ENCODE peak calls at places on chromosomes 4 and X, in seven cellular contexts. V is breast epithelium, A is right lobe of liver, I is lower lobe of right lung, X is psoas muscle, J is fibroblast of lung, L is ovary. C is an unnamed sample. For H3K4me1, the result is how much of the 10 kb centered on the place peaks cover.

GRCh38 chr4:105306820-105307219 is 160.1 kb downstream of the TET2 start:
- DNase-seq in J (no peak), X (no peak), I (no peak), A (no peak), V (no peak), L (no peak), C (no peak)

GRCh38 chr4:16457944-16458343 is 231.7 kb upstream of the TAPT1 start:
- DNase-seq in A (no peak), L (no peak), V (no peak), J (no peak), I (no peak), X (no peak), C (no peak)

GRCh38 chr4:113872426-113873260 is 106.8 kb downstream of the ARSJ start:
- DNase-seq in X (no peak), V (no peak), L (no peak), J (no peak), A (no peak), I (no peak), C (no peak)

GRCh38 chrX:115344885-115345653 is 55.6 kb downstream of the LUZP4 start:
- DNase-seq in X (peak), L (peak), I (peak), J (peak), V (peak), A (peak), C (peak)

GRCh38 chr4:2247128-2248043 is 5.5 kb upstream of the HAUS3 start:
- DNase-seq in L (peak), J (no peak), I (peak), X (peak), A (peak), V (peak), C (no peak)

GRCh38 chr4:153205757-153206156 is 1.5 kb downstream of the TRIM2 start:
- DNase-seq in X (no peak), V (no peak), I (no peak), A (no peak), J (no peak), L (no peak), C (no peak)

GRCh38 chrX:116232833-116233232 is 62.3 kb downstream of the AGTR2 start:
- DNase-seq in A (no peak), X (no peak), V (no peak), I (no peak), J (peak), L (no peak), C (no peak)

GRCh38 chr4:137705171-137705783 is 173.0 kb upstream of the PCDH18 start:
- DNase-seq in J (peak), L (no peak), I (no peak), V (no peak), A (no peak), X (no peak), C (no peak)

GRCh38 chr4:185868983-185869938 is 57.3 kb upstream of the SORBS2 start:
- DNase-seq in I (no peak), V (no peak), A (no peak), J (no peak), X (no peak), L (no peak), C (no peak)

GRCh38 chrX:100995469-100995868 is 26.0 kb downstream of the ARL13A start:
- DNase-seq in A (no peak), V (no peak), J (peak), L (no peak), X (no peak), I (no peak), C (no peak)

GRCh38 chr4:30952526-30953219 is 232.5 kb downstream of the PCDH7 start:
- DNase-seq in L (no peak), X (no peak), J (no peak), I (no peak), V (no peak), A (no peak), C (no peak)

GRCh38 chr4:38957947-38958346 is 74.3 kb downstream of the TMEM156 start:
- DNase-seq in I (no peak), L (no peak), V (no peak), A (no peak), J (no peak), X (no peak), C (no peak)

GRCh38 chr4:148056879-148057278 is 325.0 kb downstream of the ARHGAP10 start:
- DNase-seq in L (no peak), X (peak), J (peak), I (peak), V (peak), A (peak), C (no peak)

GRCh38 chrX:57528670-57529255 is 63.0 kb upstream of the ZXDB start:
- DNase-seq in I (no peak), A (no peak), V (no peak), J (no peak), L (no peak), X (no peak), C (no peak)

GRCh38 chrX:19513383-19513782 is 1.9 kb downstream of the MAP3K15 start:
- DNase-seq in X (no peak), L (no peak), J (peak), V (no peak), I (peak), A (no peak), C (no peak)

GRCh38 chr4:121769341-121769740 is 4.4 kb upstream of the SMIM43 start:
- DNase-seq in A (no peak), X (no peak), L (no peak), J (no peak), V (no peak), I (no peak), C (no peak)

GRCh38 chr4:5712931-5713330 is 1.9 kb downstream of the EVC start:
- DNase-seq in J (no peak), X (no peak), I (no peak), A (no peak), V (no peak), L (no peak), C (no peak)

GRCh38 chrX:17564689-17565409 is 172.4 kb upstream of the SCML1 start:
- DNase-seq in L (no peak), A (no peak), J (peak), X (peak), I (peak), V (no peak), C (no peak)

GRCh38 chr4:121789960-121790829 is 10.9 kb upstream of the EXOSC9 start:
- DNase-seq in V (no peak), J (peak), A (no peak), I (no peak), X (no peak), L (no peak), C (no peak)

GRCh38 chr4:116516711-116517110 is 568.7 kb downstream of the TRAM1L1 start:
- DNase-seq in V (no peak), J (no peak), I (no peak), X (no peak), A (no peak), L (no peak), C (no peak)

GRCh38 chr4:42172391-42172790 is 19.9 kb upstream of the BEND4 start:
- DNase-seq in A (no peak), X (no peak), L (no peak), J (no peak), I (no peak), V (no peak), C (no peak)

DNA sequence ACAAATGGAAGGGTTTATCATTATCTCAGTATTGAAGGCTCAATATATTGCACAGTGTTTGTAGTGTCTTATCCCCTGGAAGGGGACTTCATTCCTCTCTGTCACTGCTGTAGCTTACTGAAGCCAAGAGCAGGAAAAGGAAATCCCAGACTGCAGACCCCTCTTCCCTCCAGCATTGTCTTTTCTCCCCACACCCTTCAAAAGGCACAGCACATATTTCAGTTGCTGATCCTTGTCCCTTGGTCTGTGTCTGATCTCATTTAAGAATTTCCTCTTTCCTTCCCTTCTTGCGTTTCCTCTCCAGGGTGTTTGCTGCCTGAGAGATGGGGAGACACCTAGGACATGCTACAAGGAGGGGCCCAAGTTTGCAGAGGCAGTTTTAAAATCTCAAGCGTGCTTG is 40.1 kb downstream of the STIM2 start:
- DNase-seq in L (no peak), I (no peak), V (no peak), A (no peak), J (no peak), X (no peak), C (no peak)
- H3K4me1 ChIP-seq in L (under half), I (under half), V (under half), A (under half), J (under half), X (under half), C (under half)

GRCh38 chr4:17662694-17663093 is 48.3 kb downstream of the MED28 start:
- DNase-seq in X (no peak), A (no peak), I (no peak), J (peak), L (no peak), V (no peak), C (no peak)
- TF ChIP-seq CTCF in X (no peak), A (no peak), I (no peak), J (no peak), L (no peak), V (no peak), C (no peak)

DNA sequence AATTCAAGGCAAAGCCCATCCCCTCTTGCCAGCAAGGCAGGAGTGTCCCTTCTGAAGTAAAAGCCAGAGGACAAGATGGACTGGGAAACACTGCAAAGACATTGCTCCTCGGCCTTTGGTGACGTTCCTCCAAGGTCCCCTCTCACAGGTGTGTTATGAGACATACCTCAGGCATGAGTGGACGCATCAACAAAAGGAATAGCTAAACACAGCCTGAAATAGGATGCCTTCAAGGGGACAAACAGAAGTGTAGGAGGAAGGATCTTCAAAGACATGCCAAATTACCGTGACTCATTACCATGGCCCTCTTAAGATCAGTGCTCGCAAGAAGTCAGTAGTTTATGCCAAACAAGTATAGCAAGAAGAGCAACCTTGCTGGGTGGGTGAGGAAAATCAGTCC is 6.0 kb upstream of the IDS start:
- DNase-seq in X (no peak), A (no peak), L (no peak), V (no peak), J (no peak), I (no peak), C (no peak)
- H3K4me1 ChIP-seq in X (under half), A (under half), L (under half), V (under half), J (under half), I (under half), C (under half)

GRCh38 chr4:98006814-98007412 is 136.4 kb downstream of the STPG2 start:
- DNase-seq in L (no peak), J (no peak), I (no peak), A (no peak), V (no peak), X (no peak), C (no peak)
- TF ChIP-seq CTCF in L (no peak), J (no peak), I (no peak), A (no peak), V (no peak), X (no peak), C (no peak)

GRCh38 chrX:40165861-40166260 is 68.1 kb upstream of the BCOR start:
- DNase-seq in J (no peak), L (no peak), X (no peak), V (no peak), I (no peak), A (no peak), C (no peak)

GRCh38 chrX:40169193-40170086 is 71.7 kb upstream of the BCOR start:
- DNase-seq in X (peak), V (no peak), I (peak), J (peak), L (peak), A (no peak), C (no peak)

GRCh38 chrX:40167240-40168182 is 69.8 kb upstream of the BCOR start:
- DNase-seq in V (no peak), L (peak), X (no peak), J (no peak), I (no peak), A (no peak), C (no peak)

GRCh38 chrX:40166582-40166981 is 68.8 kb upstream of the BCOR start:
- DNase-seq in J (no peak), I (no peak), L (no peak), V (no peak), X (no peak), A (no peak), C (no peak)

GRCh38 chrX:40168183-40169015 is 70.6 kb upstream of the BCOR start:
- DNase-seq in X (no peak), V (no peak), L (no peak), A (no peak), J (no peak), I (no peak), C (no peak)
- H3K4me1 ChIP-seq in X (under half), V (under half), L (under half), A (under half), J (under half), I (under half), C (under half)

GRCh38 chr4:31995943-31996901 is 1276.1 kb downstream of the PCDH7 start:
- DNase-seq in X (no peak), V (no peak), L (no peak), A (no peak), J (no peak), I (no peak), C (no peak)
- TF ChIP-seq CTCF in X (no peak), V (no peak), L (no peak), A (no peak), J (no peak), I (no peak), C (no peak)

GRCh38 chr4:158811704-158812103 is 42.9 kb downstream of the FNIP2 start:
- DNase-seq in X (no peak), J (no peak), V (no peak), I (no peak), L (no peak), A (no peak), C (no peak)
- H3K4me1 ChIP-seq in X (half or more), J (under half), V (under half), I (half or more), L (under half), A (under half), C (under half)

DNA sequence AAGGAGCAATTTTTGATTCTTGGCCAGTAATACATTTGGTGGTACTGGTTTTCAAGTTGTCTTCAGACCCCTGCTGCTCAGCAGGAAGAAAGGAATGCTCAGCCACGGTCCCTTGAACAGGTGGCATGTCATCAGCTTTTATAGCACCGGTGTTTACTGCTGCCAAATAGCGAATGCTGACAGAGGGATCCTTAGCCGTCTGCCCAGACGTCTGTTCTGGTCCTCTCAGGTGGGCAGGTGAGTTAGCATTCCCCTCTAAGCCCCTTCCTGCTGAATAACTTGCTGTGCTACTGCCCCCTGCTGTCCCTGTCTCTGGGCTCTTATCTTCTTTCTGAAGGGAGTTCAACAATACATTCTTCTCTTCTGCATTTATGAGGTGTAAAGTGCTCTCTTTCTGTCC is 28.4 kb downstream of the BOD1L1 start:
- DNase-seq in I (no peak), X (no peak), A (no peak), L (no peak), V (no peak), J (no peak), C (no peak)
- TF ChIP-seq CTCF in I (no peak), X (no peak), A (no peak), L (no peak), V (no peak), J (peak), C (no peak)

GRCh38 chrX:85993539-85994197 is 53.7 kb downstream of the CHM start:
- DNase-seq in L (no peak), A (no peak), X (no peak), V (no peak), J (no peak), I (no peak), C (no peak)
- H3K4me1 ChIP-seq in L (under half), A (under half), X (under half), V (under half), J (under half), I (under half), C (under half)

DNA sequence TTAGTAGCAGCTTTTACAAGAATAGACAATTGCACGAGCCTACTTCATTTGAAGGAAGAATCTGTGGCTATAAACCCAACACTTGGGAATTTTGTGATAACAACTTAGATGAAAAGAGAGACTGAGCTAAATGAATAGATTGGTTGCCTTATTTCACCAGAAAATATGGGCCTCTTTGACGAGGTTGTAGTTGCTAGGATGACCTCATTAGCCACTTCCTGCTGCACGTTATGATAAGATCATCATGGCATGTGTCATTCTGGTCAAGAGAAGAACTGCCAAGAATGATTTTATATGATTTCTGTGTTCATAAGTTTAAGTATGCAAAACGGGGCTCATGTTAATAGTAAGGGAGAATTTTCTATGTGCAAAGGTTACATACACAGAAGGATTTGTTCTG is 321.9 kb upstream of the GIMD1 start:
- DNase-seq in V (no peak), J (peak), X (no peak), A (no peak), L (no peak), I (no peak), C (no peak)
- TF ChIP-seq CTCF in V (no peak), J (no peak), X (no peak), A (no peak), L (no peak), I (no peak), C (no peak)